ENCODE peak calls at places on chromosomes 12 and 14, in eight cellular contexts. T, G, V, S, M, F, Z and I are unnamed samples.

GRCh38 chr12:88247241-88247643 is 105.1 kb downstream of the TMTC3 start:
- DNase-seq in F (no peak), T (no peak), S (no peak), Z (no peak), M (peak), G (peak), V (peak), I (no peak)

GRCh38 chr12:1204581-1205121 is 213.6 kb downstream of the ERC1 start:
- DNase-seq in M (peak), F (no peak), S (no peak), Z (no peak), G (peak), T (no peak), V (no peak), I (no peak)

GRCh38 chr14:50312734-50313054 is 570 bp downstream of the DMAC2L start:
- DNase-seq in F (no peak), M (no peak), G (no peak), V (no peak), Z (no peak), S (no peak), T (no peak), I (no peak)

GRCh38 chr14:85366226-85366625 is 163.7 kb upstream of the FLRT2 start:
- DNase-seq in S (no peak), G (no peak), Z (no peak), M (no peak), T (no peak), V (no peak), F (no peak), I (no peak)

GRCh38 chr14:72892103-72892878 is 1.6 kb downstream of the DPF3 start:
- DNase-seq in S (no peak), G (peak), M (peak), T (peak), Z (peak), V (no peak), F (peak), I (no peak)

GRCh38 chr14:100641274-100641860 is 54.1 kb upstream of the BEGAIN start:
- DNase-seq in Z (peak), G (no peak), T (no peak), M (no peak), F (no peak), S (no peak), V (no peak), I (no peak)

GRCh38 chr12:105892362-105892910 is 246.3 kb downstream of the NUAK1 start:
- DNase-seq in Z (no peak), F (no peak), G (no peak), M (no peak), S (no peak), T (no peak), V (no peak), I (no peak)

GRCh38 chr12:45419317-45419716 is 203.4 kb downstream of the ANO6 start:
- DNase-seq in M (no peak), F (no peak), S (no peak), V (no peak), G (no peak), T (no peak), Z (no peak), I (no peak)

GRCh38 chr12:130976171-130976720 is 22.5 kb downstream of the ADGRD1 start:
- DNase-seq in Z (no peak), F (no peak), S (no peak), T (no peak), G (no peak), M (no peak), V (no peak), I (no peak)

GRCh38 chr14:77305696-77306095 is 15.0 kb downstream of the POMT2 start:
- DNase-seq in T (no peak), F (no peak), G (no peak), Z (no peak), V (no peak), M (no peak), S (no peak), I (peak)

GRCh38 chr14:61346793-61347192 is 25.4 kb downstream of the PRKCH start:
- DNase-seq in S (no peak), Z (no peak), G (no peak), M (no peak), F (no peak), V (no peak), T (no peak), I (no peak)

GRCh38 chr12:113582521-113583218 is 111.0 kb upstream of the LHX5 start:
- DNase-seq in T (no peak), V (no peak), G (no peak), S (no peak), Z (no peak), M (no peak), F (no peak), I (peak)

GRCh38 chr12:113589437-113589836 is 117.8 kb upstream of the LHX5 start:
- DNase-seq in V (no peak), T (no peak), M (no peak), S (no peak), Z (no peak), F (no peak), G (no peak), I (no peak)

GRCh38 chr12:113591480-113591971 is 119.9 kb upstream of the LHX5 start:
- DNase-seq in T (no peak), G (no peak), Z (no peak), V (peak), M (no peak), F (no peak), S (no peak), I (no peak)

GRCh38 chr12:113586461-113586860 is 114.8 kb upstream of the LHX5 start:
- DNase-seq in T (no peak), M (no peak), V (no peak), Z (no peak), S (no peak), G (no peak), F (no peak), I (no peak)

GRCh38 chr12:113587720-113588119 is 116.0 kb upstream of the LHX5 start:
- DNase-seq in T (no peak), V (no peak), S (no peak), G (no peak), M (no peak), F (no peak), Z (no peak), I (no peak)
- H3K27ac ChIP-seq in T (no peak), V (no peak), S (no peak), G (no peak), M (no peak), F (no peak), Z (no peak), I (no peak)

DNA sequence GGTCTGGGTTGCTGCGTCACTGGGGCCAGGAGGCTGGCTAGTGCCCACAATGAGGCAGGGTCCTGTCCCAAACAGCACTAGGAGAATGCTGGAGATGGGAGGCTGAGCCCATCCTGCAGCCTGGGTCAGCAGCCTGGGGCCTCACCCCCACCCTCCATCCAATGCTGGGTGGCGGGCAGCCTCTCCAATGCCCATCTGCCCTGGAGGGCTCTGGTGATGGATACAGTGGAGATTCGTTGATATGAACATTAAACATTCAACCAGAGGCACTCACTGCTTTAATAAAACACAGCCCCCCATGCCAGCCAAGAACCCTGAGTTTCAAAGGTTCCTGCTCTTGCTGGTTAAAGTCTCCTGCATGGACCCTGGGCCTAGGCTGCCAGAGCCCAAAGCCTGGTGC is 19.5 kb upstream of the HHIPL1 start:
- DNase-seq in T (no peak), Z (no peak), V (no peak), G (no peak), S (no peak), F (no peak), M (no peak), I (no peak)
- H3K27ac ChIP-seq in T (no peak), Z (no peak), V (no peak), G (no peak), S (no peak), F (no peak), M (no peak), I (no peak)

DNA sequence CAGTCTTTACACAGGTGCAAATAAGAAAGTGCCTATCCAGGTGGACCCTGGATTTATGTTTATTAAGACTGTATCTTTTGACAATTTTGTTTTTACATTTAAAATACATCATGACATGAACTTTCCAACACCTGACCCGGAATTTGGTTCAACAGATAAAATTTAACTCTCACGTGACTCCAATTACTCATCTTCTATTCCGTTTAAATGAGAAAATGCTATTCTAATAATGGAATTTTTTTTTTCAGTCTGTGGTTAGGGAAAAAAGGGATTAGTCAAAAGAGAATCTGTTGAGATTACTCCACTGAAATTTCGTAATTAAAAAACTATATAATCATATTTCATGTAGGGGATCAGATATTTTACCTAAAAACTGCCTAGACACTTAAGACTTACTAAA is 11.1 kb downstream of the VPS37B start:
- DNase-seq in F (no peak), S (no peak), M (no peak), V (no peak), T (no peak), G (no peak), Z (no peak), I (no peak)
- H3K27ac ChIP-seq in F (no peak), S (no peak), M (peak), V (no peak), T (no peak), G (peak), Z (peak), I (no peak)

GRCh38 chr12:64252708-64253107 is 30.6 kb upstream of the KICS2 start:
- DNase-seq in T (no peak), S (no peak), F (no peak), V (no peak), G (no peak), M (no peak), Z (no peak), I (no peak)
- H3K27ac ChIP-seq in T (no peak), S (no peak), F (no peak), V (no peak), G (no peak), M (no peak), Z (no peak), I (peak)

DNA sequence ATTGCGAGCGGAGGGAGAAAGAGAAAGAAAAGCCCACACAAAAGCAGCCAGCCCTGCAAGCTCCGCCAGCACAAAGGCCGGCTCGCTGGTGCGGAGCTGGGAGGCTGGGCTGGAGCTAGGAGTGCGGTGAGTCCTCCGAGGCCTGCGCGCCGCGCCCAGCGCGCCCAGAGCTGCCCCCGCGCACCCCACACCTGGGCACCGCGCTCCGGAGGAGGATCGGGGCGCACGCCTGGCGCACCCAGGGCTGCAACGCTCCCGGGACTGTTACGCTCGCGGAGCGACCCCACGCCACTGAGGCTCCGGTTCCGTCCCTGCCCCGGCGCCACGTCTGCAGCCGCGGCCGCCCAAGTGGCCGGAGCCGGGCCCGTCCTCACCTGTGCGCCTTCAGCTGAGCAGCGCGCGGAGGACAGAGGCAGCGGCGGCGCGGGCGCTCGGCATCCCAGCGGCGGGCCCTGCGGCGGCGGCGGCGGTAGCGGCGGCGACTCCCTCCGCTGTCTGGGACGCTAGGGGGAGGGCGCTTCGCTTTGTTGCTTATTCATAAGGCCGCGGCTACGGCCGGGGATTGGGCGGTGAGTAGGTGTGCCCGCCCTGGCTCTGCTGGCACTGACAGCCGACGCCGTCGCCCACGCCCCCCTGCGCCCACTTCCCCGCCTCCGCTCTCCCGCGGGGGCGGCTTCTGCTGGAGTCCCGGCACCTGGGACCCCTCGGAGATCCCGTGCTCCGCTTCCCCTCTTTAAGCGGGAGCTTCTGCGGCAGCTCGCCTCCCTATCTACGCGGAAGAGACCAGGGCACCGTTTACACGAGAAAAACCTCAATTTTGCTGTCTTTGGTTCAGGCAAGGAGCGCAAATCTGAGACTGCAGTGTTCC is at the start of gene ARMH4:
- DNase-seq in G (peak), V (peak), S (no peak), Z (peak), M (peak), T (peak), F (peak), I (peak)
- H3K27ac ChIP-seq in G (no peak), V (no peak), S (no peak), Z (peak), M (no peak), T (no peak), F (no peak), I (peak)

GRCh38 chr12:109290061-109290460 is 19.0 kb downstream of the FOXN4 start:
- DNase-seq in T (no peak), Z (no peak), G (no peak), S (no peak), V (no peak), M (no peak), F (no peak), I (no peak)

GRCh38 chr12:109293106-109293505 is 16.0 kb downstream of the FOXN4 start:
- DNase-seq in S (no peak), V (no peak), Z (no peak), F (no peak), T (no peak), G (no peak), M (no peak), I (no peak)

GRCh38 chr12:109291117-109291516 is 18.0 kb downstream of the FOXN4 start:
- DNase-seq in V (no peak), M (no peak), G (no peak), S (no peak), T (no peak), Z (no peak), F (no peak), I (no peak)

GRCh38 chr12:109292342-109292711 is 16.8 kb downstream of the FOXN4 start:
- DNase-seq in G (no peak), F (no peak), S (no peak), Z (no peak), M (no peak), V (no peak), T (no peak), I (no peak)

GRCh38 chr12:109291531-109292341 is 17.3 kb downstream of the FOXN4 start:
- DNase-seq in Z (peak), T (no peak), V (no peak), M (no peak), S (no peak), F (no peak), G (no peak), I (peak)
- H3K27ac ChIP-seq in Z (no peak), T (no peak), V (no peak), M (no peak), S (no peak), F (no peak), G (no peak), I (peak)

GRCh38 chr14:67410313-67410712 is 1.7 kb downstream of the PLEK2 start:
- DNase-seq in M (peak), F (no peak), S (no peak), G (no peak), V (no peak), Z (no peak), T (no peak), I (no peak)

GRCh38 chr14:67409461-67409860 is 2.5 kb downstream of the PLEK2 start:
- DNase-seq in Z (no peak), M (peak), V (no peak), G (peak), S (no peak), T (no peak), F (no peak), I (no peak)

GRCh38 chr14:67411820-67412421 is at the start of gene PLEK2:
- DNase-seq in G (peak), T (peak), M (peak), S (no peak), V (peak), Z (peak), F (peak), I (no peak)

GRCh38 chr14:67413806-67414769 is 2.1 kb upstream of the PLEK2 start:
- DNase-seq in V (peak), G (peak), S (no peak), Z (no peak), F (peak), M (peak), T (no peak), I (no peak)

DNA sequence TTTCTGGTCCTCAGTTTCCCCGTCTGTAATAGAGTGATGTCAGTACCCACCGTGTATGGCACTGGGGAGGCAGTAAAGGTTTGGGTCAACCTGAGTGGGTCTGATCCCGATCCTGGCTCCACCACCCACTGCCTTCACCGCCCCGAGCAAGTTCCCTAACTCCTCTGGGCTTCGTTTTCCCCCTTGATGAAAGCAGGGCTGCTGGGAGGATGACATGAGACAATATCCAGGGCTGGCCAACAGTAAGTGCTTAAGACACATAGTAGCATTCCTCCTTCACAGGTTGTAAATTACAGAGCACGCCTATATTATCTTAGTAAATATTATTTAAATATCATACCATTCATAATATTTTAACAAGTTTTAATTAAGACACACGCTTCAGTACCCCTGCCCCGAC is 590 bp downstream of the PLEK2 start:
- DNase-seq in V (no peak), S (no peak), G (no peak), F (no peak), T (no peak), Z (no peak), M (no peak), I (no peak)
- H3K27ac ChIP-seq in V (peak), S (peak), G (peak), F (no peak), T (no peak), Z (no peak), M (peak), I (no peak)

GRCh38 chr14:46499521-46499920 is 152.1 kb downstream of the RPL10L start:
- DNase-seq in T (no peak), M (no peak), G (no peak), V (no peak), S (no peak), Z (no peak), F (no peak), I (no peak)
- H3K27ac ChIP-seq in T (no peak), M (no peak), G (no peak), V (no peak), S (no peak), Z (no peak), F (no peak), I (no peak)

GRCh38 chr14:103889313-103890051 is 38.8 kb upstream of the TDRD9 start:
- DNase-seq in T (peak), M (no peak), V (no peak), S (no peak), F (no peak), Z (peak), G (peak), I (no peak)

GRCh38 chr14:103892247-103892646 is 36.0 kb upstream of the TDRD9 start:
- DNase-seq in Z (no peak), F (no peak), G (no peak), S (no peak), M (no peak), V (no peak), T (peak), I (no peak)

GRCh38 chr14:103890052-103890371 is 38.2 kb upstream of the TDRD9 start:
- DNase-seq in V (no peak), T (no peak), Z (no peak), G (no peak), M (no peak), F (no peak), S (no peak), I (no peak)

GRCh38 chr14:103891667-103892215 is 36.5 kb upstream of the TDRD9 start:
- DNase-seq in V (no peak), Z (peak), S (no peak), G (no peak), M (no peak), F (no peak), T (no peak), I (no peak)

DNA sequence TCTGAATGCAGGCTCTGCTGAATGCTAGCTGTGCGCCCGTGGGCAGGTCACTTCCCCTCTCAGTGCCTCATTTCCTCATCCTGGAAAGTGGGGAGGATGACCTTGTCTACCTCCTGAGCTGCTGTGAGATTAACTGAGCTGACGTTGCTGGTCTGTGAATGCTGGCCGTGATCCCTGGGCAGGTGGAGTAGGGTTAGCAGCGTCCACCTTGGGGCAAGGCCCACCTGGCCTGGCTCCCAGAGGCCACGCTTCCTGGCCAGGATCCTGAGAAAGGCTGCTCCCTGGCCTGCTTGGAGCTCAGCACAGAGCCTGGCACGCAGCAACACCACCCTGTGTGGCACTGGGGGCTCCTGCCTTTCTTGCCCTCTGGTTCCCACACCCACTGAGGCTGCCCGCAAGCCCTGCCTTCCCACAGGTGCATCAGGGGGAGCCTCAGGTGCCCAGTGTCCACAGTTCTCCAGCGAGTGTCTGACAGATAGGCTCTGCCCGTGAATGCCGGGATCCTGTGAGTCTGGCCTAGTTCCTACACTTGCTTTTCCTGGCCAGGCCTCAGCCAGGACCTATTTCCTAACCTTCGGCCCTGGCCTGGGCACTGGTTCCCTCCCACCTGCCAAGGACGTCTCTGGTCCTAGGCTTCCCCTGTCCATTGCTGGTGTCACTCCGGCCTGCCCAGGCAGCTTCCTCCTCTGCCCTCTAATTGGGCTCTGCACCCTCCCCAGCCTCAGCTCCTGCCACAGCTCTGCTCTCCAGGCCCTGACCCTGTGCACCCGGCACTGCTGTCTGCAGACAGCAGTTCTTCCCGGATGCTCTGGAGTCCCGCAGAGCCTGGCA is 37.2 kb upstream of the TDRD9 start:
- DNase-seq in F (no peak), M (no peak), G (no peak), T (peak), Z (peak), V (no peak), S (no peak), I (no peak)
- H3K27ac ChIP-seq in F (no peak), M (no peak), G (no peak), T (peak), Z (peak), V (no peak), S (no peak), I (no peak)

DNA sequence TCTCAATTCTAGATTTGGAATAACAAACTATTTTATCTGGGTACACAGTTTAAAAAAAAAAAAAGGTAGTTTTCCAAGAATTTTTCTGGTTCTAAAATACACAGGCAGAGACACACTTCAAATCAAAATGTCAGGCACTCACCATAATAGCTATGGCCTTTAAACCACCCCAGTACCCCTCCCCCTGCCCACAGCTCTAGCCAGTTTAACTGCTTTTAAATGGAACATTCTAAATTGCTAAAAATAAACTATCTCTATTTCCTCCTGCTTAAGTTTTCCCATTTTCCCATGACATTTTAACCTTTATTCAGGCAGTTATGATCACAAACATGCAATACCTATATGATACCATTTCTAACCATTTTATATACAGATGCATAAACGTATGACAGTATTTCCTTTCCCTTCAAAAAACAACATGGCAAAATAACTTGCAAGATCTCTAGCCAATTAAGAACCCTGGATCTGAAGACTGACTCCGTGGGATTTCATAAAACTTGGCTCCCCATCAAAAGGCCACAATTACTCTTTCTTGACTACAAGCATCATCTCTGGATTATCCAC is 46.3 kb downstream of the PPP2R5E start:
- DNase-seq in M (no peak), V (no peak), T (no peak), G (no peak), S (no peak), Z (peak), F (no peak), I (no peak)
- H3K27ac ChIP-seq in M (no peak), V (no peak), T (no peak), G (no peak), S (no peak), Z (peak), F (no peak), I (no peak)